ENCODE peak calls at places on chromosomes 11 and 22, in five cellular contexts. K is HEK293T, C is SK-N-SH, V is K562, N is HepG2. M is an unnamed sample.

GRCh38 chr11:10327254-10327653 is 22.4 kb downstream of the ADM start:
- DNase-seq in C (no peak), N (no peak), K (no peak), V (peak; percentile 29), M (no peak)

GRCh38 chr11:58192229-58192628 is 3.4 kb downstream of the OR9Q2 start:
- DNase-seq in V (no peak), K (no peak), N (no peak), C (no peak), M (no peak)

GRCh38 chr11:70503878-70504240 is 105.5 kb downstream of the CTTN start:
- DNase-seq in C (peak; percentile 63), K (no peak), V (peak; percentile 30), N (no peak), M (no peak)

GRCh38 chr11:35610636-35611035 is 7.6 kb upstream of the FJX1 start:
- DNase-seq in C (no peak), V (no peak), K (no peak), N (no peak), M (no peak)

GRCh38 chr11:96361778-96362177 is 18.8 kb upstream of the MAML2 start:
- DNase-seq in C (no peak), V (no peak), K (no peak), N (no peak), M (no peak)

GRCh38 chr11:104899226-104899625 is 966 bp upstream of the CASP12 start:
- DNase-seq in V (no peak), K (no peak), C (no peak), N (no peak), M (no peak)

GRCh38 chr11:112961146-112961668 is at the start of gene NCAM1:
- DNase-seq in V (peak; percentile 32), C (peak; percentile 89), K (peak; percentile 79), N (peak; percentile 19), M (no peak)

GRCh38 chr22:36734171-36735058 is 30.9 kb upstream of the CACNG2 start:
- DNase-seq in N (no peak), C (no peak), K (no peak), V (no peak), M (no peak)

GRCh38 chr11:11545285-11546275 is 76.2 kb downstream of the GALNT18 start:
- DNase-seq in N (no peak), C (no peak), V (no peak), K (no peak), M (no peak)

GRCh38 chr11:65560555-65561418 is 2.6 kb upstream of the LTBP3 start:
- DNase-seq in N (no peak), V (no peak), C (peak; percentile 84), K (no peak), M (no peak)

GRCh38 chr22:35560824-35561223 is 20.2 kb downstream of the RASD2 start:
- DNase-seq in K (no peak), C (no peak), N (no peak), V (no peak), M (no peak)

GRCh38 chr22:50303848-50304527 is 3.5 kb downstream of the PLXNB2 start:
- DNase-seq in N (peak; percentile 23), V (peak; percentile 47), C (peak; percentile 63), K (no peak), M (no peak)
- TF ChIP-seq FOXM1 in N (no peak), V (no peak), C (no peak), K (no peak), M (no peak)

GRCh38 chr11:118006153-118006534 is 19.9 kb downstream of the IL10RA start:
- DNase-seq in V (no peak), C (no peak), N (no peak), K (no peak), M (no peak)
- TF ChIP-seq FOXM1 in V (no peak), C (no peak), N (no peak), K (no peak), M (no peak)

GRCh38 chr11:12813371-12814225 is 139.4 kb downstream of the TEAD1 start:
- DNase-seq in N (no peak), K (no peak), C (no peak), V (peak; percentile 37), M (no peak)
- TF ChIP-seq FOXM1 in N (no peak), K (no peak), C (no peak), V (no peak), M (no peak)

GRCh38 chr11:14499178-14499559 is 442 bp downstream of the COPB1 start:
- DNase-seq in V (no peak), N (peak; percentile 12), C (no peak), K (no peak), M (no peak)
- TF ChIP-seq FOXM1 in V (no peak), N (no peak), C (no peak), K (no peak), M (no peak)

GRCh38 chr22:33034753-33035152 is 23.4 kb downstream of the SYN3 start:
- DNase-seq in K (no peak), C (no peak), V (no peak), N (no peak), M (no peak)

GRCh38 chr22:33038131-33038772 is 19.9 kb downstream of the SYN3 start:
- DNase-seq in C (peak; percentile 56), N (no peak), K (no peak), V (no peak), M (no peak)

GRCh38 chr22:33035276-33035863 is 22.8 kb downstream of the SYN3 start:
- DNase-seq in V (no peak), N (no peak), C (no peak), K (no peak), M (no peak)

GRCh38 chr22:33036881-33037280 is 21.3 kb downstream of the SYN3 start:
- DNase-seq in C (no peak), K (no peak), N (no peak), V (no peak), M (no peak)

GRCh38 chr22:33038836-33039235 is 19.3 kb downstream of the SYN3 start:
- DNase-seq in K (no peak), V (no peak), C (no peak), N (no peak), M (no peak)
- TF ChIP-seq FOXM1 in K (no peak), V (no peak), C (no peak), N (no peak), M (no peak)

GRCh38 chr11:46366661-46367161 is 14.8 kb upstream of the MDK start:
- DNase-seq in K (no peak), N (no peak), C (no peak), V (no peak), M (no peak)

GRCh38 chr11:46369458-46370152 is 11.9 kb upstream of the MDK start:
- DNase-seq in C (peak; percentile 91), V (peak; percentile 77), N (peak; percentile 70), K (peak; percentile 80), M (no peak)

GRCh38 chr11:46366260-46366659 is 15.2 kb upstream of the MDK start:
- DNase-seq in N (no peak), C (no peak), K (no peak), V (no peak), M (no peak)

GRCh38 chr11:46367916-46368267 is 13.6 kb upstream of the MDK start:
- DNase-seq in V (no peak), K (no peak), N (no peak), C (no peak), M (no peak)

GRCh38 chr11:46367244-46367915 is 14.1 kb upstream of the MDK start:
- DNase-seq in K (peak; percentile 67), C (peak; percentile 87), V (peak; percentile 66), N (peak; percentile 25), M (no peak)
- TF ChIP-seq FOXM1 in K (no peak), C (no peak), V (no peak), N (no peak), M (no peak)

GRCh38 chr22:38115423-38116205 is 5.1 kb upstream of the BAIAP2L2 start:
- DNase-seq in V (no peak), N (no peak), C (no peak), K (no peak), M (no peak)

GRCh38 chr22:38118182-38118581 is 7.7 kb upstream of the BAIAP2L2 start:
- DNase-seq in C (no peak), K (no peak), N (no peak), V (no peak), M (no peak)

GRCh38 chr22:38111941-38112355 is 1.5 kb upstream of the BAIAP2L2 start:
- DNase-seq in N (peak; percentile 39), V (no peak), C (no peak), K (no peak), M (no peak)

GRCh38 chr22:38112361-38112760 is 1.9 kb upstream of the BAIAP2L2 start:
- DNase-seq in N (no peak), V (no peak), C (no peak), K (no peak), M (no peak)

DNA sequence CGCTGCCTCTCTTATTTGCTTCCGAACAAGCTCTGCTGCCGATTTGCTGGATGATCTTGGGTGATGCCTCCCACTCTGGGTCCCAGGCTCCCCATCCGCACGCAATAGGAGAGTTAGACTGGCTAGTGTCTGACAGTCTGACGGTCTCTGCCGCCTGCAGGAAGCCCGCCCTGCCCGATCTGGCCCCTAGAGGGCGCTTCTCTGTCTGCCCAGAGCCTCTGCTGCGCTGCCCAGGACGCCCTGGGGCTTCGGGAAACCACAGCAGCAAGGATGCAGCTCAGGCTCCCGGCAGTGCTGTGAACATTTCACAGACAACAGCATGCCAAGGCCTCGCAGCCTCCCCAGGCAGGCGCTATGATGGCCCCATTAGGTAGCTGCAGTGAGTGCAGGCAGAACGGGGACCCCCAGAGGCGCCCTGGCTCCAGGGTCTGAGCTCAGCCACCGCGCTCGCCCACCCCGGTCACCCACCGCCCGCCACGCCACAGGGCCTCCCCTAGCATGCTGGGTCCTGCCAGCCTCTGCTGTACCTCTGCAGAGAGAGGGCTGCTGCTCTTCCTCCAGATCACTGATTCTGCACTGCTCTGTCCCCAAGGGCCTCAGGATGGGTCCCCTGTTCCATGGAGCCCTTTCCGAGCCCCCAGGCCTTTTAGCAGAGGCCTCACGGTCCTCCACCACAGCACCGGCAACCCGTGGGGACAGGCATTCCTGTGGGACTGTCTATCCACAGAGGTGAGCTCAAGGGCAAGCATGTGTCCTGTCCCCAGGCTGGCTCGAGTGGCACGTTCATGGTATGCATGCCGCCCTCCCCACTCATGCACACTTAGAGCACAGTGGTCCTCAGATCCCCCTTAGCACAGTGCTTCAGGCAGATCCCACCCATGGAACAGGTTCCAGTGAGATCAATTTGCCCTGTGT is 4.3 kb upstream of the BAIAP2L2 start:
- DNase-seq in C (peak; percentile 88), N (peak; percentile 38), K (peak; percentile 96), V (peak; percentile 75), M (no peak)
- TF ChIP-seq FOXM1 in C (no peak), N (no peak), K (no peak), V (no peak), M (no peak)

DNA sequence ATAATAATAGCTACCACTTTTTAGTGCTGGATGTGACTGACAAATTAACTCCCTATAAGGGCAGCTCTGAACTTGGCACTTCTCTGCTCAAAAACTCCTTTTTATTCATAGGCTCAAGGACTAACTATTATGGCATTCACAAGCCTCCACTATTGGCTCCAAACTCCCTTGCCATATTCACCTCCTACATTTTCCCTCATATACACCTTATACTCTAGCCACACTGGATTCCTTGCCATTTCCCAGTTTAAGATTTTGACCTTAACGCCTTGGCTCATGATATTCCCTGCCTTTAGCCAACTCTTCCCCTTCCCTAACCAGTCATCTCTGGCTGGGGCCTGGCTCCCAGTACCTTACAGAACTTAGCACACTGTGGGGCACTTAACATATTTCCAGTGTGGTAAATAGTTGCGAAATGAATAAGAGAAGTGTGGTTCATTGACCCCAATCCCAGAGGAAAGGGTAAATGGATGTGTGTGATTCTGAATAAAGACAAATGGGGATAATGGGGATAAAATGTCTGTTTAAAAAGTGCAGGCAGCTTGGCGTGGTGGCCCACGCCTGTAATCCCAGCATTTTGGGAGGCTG is 40.0 kb upstream of the SORL1 start:
- DNase-seq in K (no peak), C (no peak), N (no peak), V (no peak), M (no peak)
- TF ChIP-seq FOXM1 in K (no peak), C (no peak), N (no peak), V (no peak), M (no peak)

GRCh38 chr22:17896552-17896951 is 122.3 kb upstream of the BID start:
- DNase-seq in N (no peak), V (peak; percentile 39), K (peak; percentile 65), C (peak; percentile 49), M (no peak)
- TF ChIP-seq FOXM1 in N (no peak), V (no peak), K (no peak), C (no peak), M (no peak)